ENCODE peak calls at places on chromosomes 16 and 17, in four cellular contexts. One of them, this sample, is unnamed.

GRCh38 chr16:6929868-6930267 is 402.8 kb upstream of the RBFOX1 start:
- DNase-seq in BE2C: no peak
- DNase-seq in substantia nigra: no peak
- DNase-seq in NCI-H1694 treated with DMSO at 0.1 percent for 48 hours: no peak
- DNase-seq in this sample: no peak

GRCh38 chr17:65279456-65279855 is 142.3 kb downstream of the RGS9 start:
- DNase-seq in NCI-H1694 treated with DMSO at 0.1 percent for 48 hours: no peak
- DNase-seq in substantia nigra: no peak
- DNase-seq in BE2C: no peak
- DNase-seq in this sample: no peak

GRCh38 chr17:51372345-51373004 is 112.1 kb downstream of the UTP18 start:
- DNase-seq in substantia nigra: peak
- DNase-seq in NCI-H1694 treated with DMSO at 0.1 percent for 48 hours: no peak
- DNase-seq in BE2C: peak
- DNase-seq in this sample: peak

GRCh38 chr16:27298132-27298531 is 15.6 kb upstream of the IL4R start:
- DNase-seq in NCI-H1694 treated with DMSO at 0.1 percent for 48 hours: no peak
- DNase-seq in BE2C: no peak
- DNase-seq in substantia nigra: no peak
- DNase-seq in this sample: no peak

GRCh38 chr17:43389022-43389947 is 9.5 kb upstream of the ARL4D start:
- DNase-seq in BE2C: peak
- DNase-seq in NCI-H1694 treated with DMSO at 0.1 percent for 48 hours: peak
- DNase-seq in substantia nigra: peak
- DNase-seq in this sample: peak

GRCh38 chr17:21127508-21128077 is 829 bp downstream of the DHRS7B start:
- DNase-seq in NCI-H1694 treated with DMSO at 0.1 percent for 48 hours: no peak
- DNase-seq in BE2C: no peak
- DNase-seq in substantia nigra: no peak
- DNase-seq in this sample: peak

GRCh38 chr17:1229354-1229890 is 40.8 kb upstream of the BHLHA9 start:
- DNase-seq in NCI-H1694 treated with DMSO at 0.1 percent for 48 hours: no peak
- DNase-seq in BE2C: no peak
- DNase-seq in substantia nigra: no peak
- DNase-seq in this sample: peak

GRCh38 chr17:65783845-65784334 is 222.4 kb upstream of the AXIN2 start:
- DNase-seq in BE2C: no peak
- DNase-seq in substantia nigra: no peak
- DNase-seq in NCI-H1694 treated with DMSO at 0.1 percent for 48 hours: no peak
- DNase-seq in this sample: no peak

GRCh38 chr17:80182118-80182844 is 12.5 kb downstream of the CARD14 start:
- DNase-seq in NCI-H1694 treated with DMSO at 0.1 percent for 48 hours: no peak
- DNase-seq in substantia nigra: no peak
- DNase-seq in BE2C: no peak
- DNase-seq in this sample: no peak

GRCh38 chr16:14454391-14454790 is 175.7 kb downstream of the PARN start:
- DNase-seq in NCI-H1694 treated with DMSO at 0.1 percent for 48 hours: no peak
- DNase-seq in BE2C: no peak
- DNase-seq in substantia nigra: no peak
- DNase-seq in this sample: no peak

GRCh38 chr16:89104930-89105571 is 11.4 kb downstream of the ACSF3 start:
- DNase-seq in NCI-H1694 treated with DMSO at 0.1 percent for 48 hours: no peak
- DNase-seq in BE2C: no peak
- DNase-seq in substantia nigra: no peak
- DNase-seq in this sample: no peak

GRCh38 chr17:47649972-47650524 is 329 bp downstream of the KPNB1 start:
- DNase-seq in substantia nigra: no peak
- DNase-seq in NCI-H1694 treated with DMSO at 0.1 percent for 48 hours: peak
- DNase-seq in BE2C: no peak
- DNase-seq in this sample: no peak

GRCh38 chr17:41140360-41141132 is at the start of gene KRTAP4-6:
- DNase-seq in NCI-H1694 treated with DMSO at 0.1 percent for 48 hours: no peak
- DNase-seq in substantia nigra: no peak
- DNase-seq in BE2C: no peak
- DNase-seq in this sample: no peak

GRCh38 chr16:22413819-22414218 is 39.4 kb upstream of the CDR2 start:
- DNase-seq in BE2C: no peak
- DNase-seq in NCI-H1694 treated with DMSO at 0.1 percent for 48 hours: no peak
- DNase-seq in substantia nigra: no peak
- DNase-seq in this sample: no peak

GRCh38 chr16:67339453-67339852 is 12.8 kb downstream of the LRRC36 start:
- DNase-seq in NCI-H1694 treated with DMSO at 0.1 percent for 48 hours: peak
- DNase-seq in substantia nigra: no peak
- DNase-seq in BE2C: no peak
- DNase-seq in this sample: peak

GRCh38 chr16:75304521-75305363 is 53.3 kb upstream of the BCAR1 start:
- DNase-seq in BE2C: peak
- DNase-seq in NCI-H1694 treated with DMSO at 0.1 percent for 48 hours: peak
- DNase-seq in substantia nigra: peak
- DNase-seq in this sample: no peak

GRCh38 chr17:16909887-16910286 is 62.0 kb downstream of the TNFRSF13B start:
- DNase-seq in substantia nigra: no peak
- DNase-seq in NCI-H1694 treated with DMSO at 0.1 percent for 48 hours: no peak
- DNase-seq in BE2C: no peak
- DNase-seq in this sample: no peak